ENCODE peak calls at places on chromosomes 5 and 9, in nine cellular contexts. R is right atrium auricular region; W is CD8-positive, alpha-beta T cell; M is aorta; P is mesendoderm; I is lower lobe of right lung; B is PC-3; C is sigmoid colon; F is hepatocyte. Z is an unnamed sample.

GRCh38 chr9:14692918-14693861 is at the start of gene ZDHHC21:
- DNase-seq in P (peak), B (peak), I (peak), F (peak), R (peak), W (peak), M (peak), C (peak), Z (peak)

GRCh38 chr9:70079364-70080103 is 35.9 kb downstream of the MAMDC2 start:
- DNase-seq in B (peak), F (no peak), R (no peak), M (no peak), P (no peak), W (no peak), C (no peak), I (no peak), Z (no peak)

GRCh38 chr5:135019314-135019713 is 14.7 kb downstream of the PITX1 start:
- DNase-seq in C (peak), F (no peak), P (no peak), R (no peak), I (peak), W (no peak), M (no peak), B (no peak), Z (no peak)

GRCh38 chr5:14491505-14491904 is 90.1 kb upstream of the OTULINL start:
- DNase-seq in P (no peak), B (peak), W (no peak), F (no peak), C (no peak), R (no peak), M (no peak), I (no peak), Z (no peak)

GRCh38 chr9:16864741-16865434 is 5.6 kb downstream of the BNC2 start:
- DNase-seq in C (no peak), M (no peak), R (no peak), P (no peak), I (no peak), W (no peak), F (no peak), B (peak), Z (no peak)

GRCh38 chr5:171409164-171410136 is 10.0 kb upstream of the FGF18 start:
- DNase-seq in P (no peak), W (no peak), C (no peak), F (no peak), B (no peak), R (no peak), M (no peak), I (no peak), Z (no peak)

GRCh38 chr5:65768723-65769122 is 46.7 kb downstream of the NLN start:
- DNase-seq in B (no peak), P (no peak), F (no peak), I (no peak), C (no peak), W (no peak), M (no peak), R (no peak), Z (no peak)

GRCh38 chr5:76468625-76469410 is 65.7 kb downstream of the IQGAP2 start:
- DNase-seq in R (no peak), C (no peak), B (no peak), P (no peak), I (no peak), F (peak), M (no peak), W (no peak), Z (no peak)

GRCh38 chr5:635321-636055 is 23.3 kb downstream of the CEP72 start:
- DNase-seq in R (no peak), B (no peak), F (no peak), W (no peak), M (peak), C (no peak), I (peak), P (no peak), Z (no peak)

GRCh38 chr9:114791736-114792135 is 14.1 kb downstream of the TNFSF15 start:
- DNase-seq in I (no peak), W (no peak), F (no peak), R (no peak), P (no peak), M (no peak), C (no peak), B (peak), Z (no peak)

GRCh38 chr9:27339661-27340295 is 42.8 kb upstream of the EQTN start:
- DNase-seq in F (no peak), I (peak), W (no peak), C (no peak), P (no peak), B (no peak), R (no peak), M (peak), Z (no peak)

GRCh38 chr9:27344776-27345175 is 47.8 kb upstream of the EQTN start:
- DNase-seq in M (no peak), P (no peak), F (no peak), R (no peak), W (no peak), I (no peak), C (no peak), B (no peak), Z (no peak)

GRCh38 chr9:27340876-27341540 is 44.1 kb upstream of the EQTN start:
- DNase-seq in W (no peak), P (no peak), R (no peak), C (no peak), M (no peak), I (no peak), B (no peak), F (no peak), Z (no peak)

GRCh38 chr9:27338527-27338903 is 41.6 kb upstream of the EQTN start:
- DNase-seq in C (no peak), R (no peak), P (no peak), M (no peak), F (no peak), W (no peak), B (no peak), I (no peak), Z (no peak)

DNA sequence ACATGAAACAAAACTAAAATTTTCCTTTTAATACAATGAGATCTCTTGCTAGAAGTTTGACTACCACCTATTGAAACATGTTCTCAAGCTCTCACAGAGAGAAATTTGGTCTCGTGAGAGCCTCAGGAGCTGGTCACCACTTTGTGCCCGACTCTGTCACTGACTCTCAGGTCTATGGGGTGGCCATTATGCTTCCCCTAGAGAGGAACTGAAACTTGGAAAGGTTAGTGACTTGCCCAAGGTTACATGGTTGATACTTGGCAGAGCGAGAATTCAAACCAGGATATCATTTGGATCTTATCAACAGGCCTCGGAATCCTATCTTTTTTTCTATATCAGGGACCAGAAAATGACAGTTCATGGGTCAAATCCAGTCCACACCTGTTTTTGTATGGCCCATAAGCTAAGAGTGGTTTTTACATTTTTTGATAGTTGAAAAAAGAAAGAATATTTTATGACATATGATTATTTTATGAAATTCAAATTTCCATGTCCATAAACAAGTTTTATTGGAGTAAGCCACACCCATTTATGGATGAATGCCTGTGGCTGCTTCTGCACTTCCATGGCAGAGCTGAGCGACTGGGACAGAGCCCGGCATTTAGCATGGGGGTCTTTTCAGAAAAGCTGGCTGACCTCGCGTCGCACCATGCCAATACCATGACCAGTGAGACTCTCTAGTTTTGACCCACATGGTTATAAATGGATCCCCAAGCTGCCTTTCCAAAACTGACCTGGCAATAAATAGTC is 44.8 kb upstream of the EQTN start:
- DNase-seq in F (no peak), I (no peak), M (no peak), B (no peak), W (no peak), R (no peak), P (no peak), C (no peak), Z (no peak)
- H3K27ac ChIP-seq in F (no peak), I (peak), M (no peak), B (no peak), W (no peak), R (no peak), P (no peak), C (peak), Z (peak)

DNA sequence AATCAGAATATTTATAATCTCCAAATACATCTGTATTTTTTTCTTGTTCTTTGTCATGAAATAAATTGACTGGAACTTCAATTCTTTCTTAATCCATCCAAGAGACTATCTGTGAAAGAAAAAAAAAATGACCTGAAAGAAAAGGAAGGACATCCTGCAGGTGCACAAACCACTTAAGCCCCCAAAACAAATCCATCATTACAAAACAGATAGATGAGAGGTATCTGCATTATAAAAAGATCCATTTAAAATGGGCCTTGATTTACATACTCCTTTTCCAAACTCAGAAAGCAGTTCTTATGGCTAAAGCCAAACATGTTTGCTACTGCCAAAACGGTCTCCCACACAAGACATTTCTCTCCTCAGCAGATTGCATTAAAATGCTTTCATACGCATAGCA is 85.5 kb downstream of the ELAVL2 start:
- DNase-seq in P (no peak), R (no peak), F (no peak), W (no peak), I (no peak), C (no peak), B (no peak), M (no peak), Z (no peak)
- H3K27ac ChIP-seq in P (no peak), R (no peak), F (no peak), W (no peak), I (no peak), C (no peak), B (no peak), M (no peak), Z (no peak)

GRCh38 chr5:34053133-34053532 is 10.1 kb upstream of the C1QTNF3 start:
- DNase-seq in I (no peak), C (no peak), W (no peak), R (no peak), M (no peak), F (peak), P (no peak), B (peak), Z (no peak)
- H3K27ac ChIP-seq in I (no peak), C (peak), W (no peak), R (peak), M (no peak), F (peak), P (no peak), B (peak), Z (no peak)

GRCh38 chr9:136747161-136748060 is 914 bp downstream of the LCN6 start:
- DNase-seq in I (no peak), W (no peak), P (no peak), B (no peak), C (no peak), R (no peak), F (no peak), M (no peak), Z (no peak)

GRCh38 chr9:136743639-136744211 is 985 bp upstream of the LCN10 start:
- DNase-seq in M (no peak), F (no peak), B (no peak), R (no peak), I (no peak), P (no peak), W (no peak), C (no peak), Z (no peak)

GRCh38 chr9:136744747-136745146 is 2.0 kb upstream of the LCN10 start:
- DNase-seq in I (no peak), F (no peak), R (no peak), P (no peak), B (no peak), M (no peak), C (no peak), W (no peak), Z (no peak)

GRCh38 chr9:136746621-136747020 is 1.7 kb downstream of the LCN6 start:
- DNase-seq in C (no peak), I (no peak), W (no peak), M (no peak), R (no peak), B (no peak), P (no peak), F (no peak), Z (no peak)

GRCh38 chr9:136745389-136746218 is 2.7 kb downstream of the LCN6 start:
- DNase-seq in B (no peak), P (no peak), M (no peak), W (no peak), I (no peak), C (no peak), F (no peak), R (no peak), Z (no peak)
- H3K27ac ChIP-seq in B (no peak), P (no peak), M (no peak), W (no peak), I (no peak), C (no peak), F (no peak), R (peak), Z (no peak)

GRCh38 chr9:91740713-91741112 is 209.3 kb downstream of the ROR2 start:
- DNase-seq in W (no peak), I (no peak), M (no peak), C (peak), P (peak), F (peak), B (peak), R (peak), Z (no peak)
- H3K27ac ChIP-seq in W (no peak), I (no peak), M (no peak), C (peak), P (no peak), F (no peak), B (no peak), R (no peak), Z (no peak)

GRCh38 chr5:2093859-2094615 is 211.3 kb upstream of the IRX4 start:
- DNase-seq in W (no peak), I (no peak), R (peak), B (peak), C (no peak), M (no peak), P (no peak), F (no peak), Z (no peak)
- H3K27ac ChIP-seq in W (no peak), I (peak), R (peak), B (peak), C (no peak), M (no peak), P (no peak), F (peak), Z (no peak)

GRCh38 chr9:113587471-113588031 is 124.0 kb downstream of the RGS3 start:
- DNase-seq in P (peak), W (no peak), F (peak), I (peak), R (peak), B (no peak), M (peak), C (peak), Z (no peak)
- H3K27ac ChIP-seq in P (no peak), W (no peak), F (no peak), I (peak), R (peak), B (no peak), M (no peak), C (peak), Z (peak)

Z was measured in substantia nigra.